ENCODE peak calls at places on chromosome 16, in ten cellular contexts. G is HepG2, X is tibial nerve, Z is suprapubic skin, Y is sigmoid colon, N is stomach, W is ovary, V is transverse colon, B is K562, K is SK-N-SH. A is an unnamed sample.

GRCh38 chr16:63287411-63287810 is 1251.2 kb upstream of the CDH8 start:
- DNase-seq in N (no peak), Z (no peak), B (no peak), X (no peak), W (no peak), G (no peak), Y (no peak), V (no peak), K (no peak), A (no peak)

GRCh38 chr16:85370881-85371651 is 242.1 kb upstream of the GSE1 start:
- DNase-seq in V (peak; percentile 83), K (peak; percentile 84), Y (peak; percentile 89), B (peak; percentile 60), X (peak; percentile 31), Z (no peak), N (peak; percentile 88), G (no peak), W (no peak), A (peak; percentile 87)

GRCh38 chr16:14238756-14239155 is 167.6 kb downstream of the MRTFB start:
- DNase-seq in B (no peak), W (no peak), K (no peak), V (no peak), N (no peak), X (no peak), Y (no peak), G (no peak), Z (no peak), A (no peak)

GRCh38 chr16:51153275-51153991 is 2.4 kb upstream of the SALL1 start:
- DNase-seq in G (no peak), W (no peak), K (peak; percentile 35), X (no peak), Z (no peak), Y (no peak), N (no peak), V (no peak), B (no peak), A (peak; percentile 45)

GRCh38 chr16:89410794-89411309 is 79.5 kb downstream of the ANKRD11 start:
- DNase-seq in W (peak; percentile 45), K (peak; percentile 86), X (peak; percentile 43), V (peak; percentile 40), B (no peak), N (peak; percentile 89), Z (no peak), Y (peak; percentile 78), G (peak; percentile 34), A (peak; percentile 89)

GRCh38 chr16:85639529-85640253 is 26.6 kb downstream of the GSE1 start:
- DNase-seq in K (peak; percentile 92), N (peak; percentile 78), V (no peak), X (no peak), Y (peak; percentile 91), Z (peak; percentile 73), W (no peak), B (no peak), G (no peak), A (peak; percentile 83)

GRCh38 chr16:84806256-84806889 is 13.4 kb upstream of the CRISPLD2 start:
- DNase-seq in N (peak; percentile 42), V (no peak), X (no peak), K (peak; percentile 86), B (peak; percentile 75), Y (peak; percentile 81), W (no peak), G (no peak), Z (no peak), A (peak; percentile 73)

GRCh38 chr16:79647586-79647985 is 47.0 kb upstream of the MAF start:
- DNase-seq in Y (no peak), B (no peak), G (no peak), K (no peak), W (no peak), Z (no peak), X (no peak), V (no peak), N (no peak), A (no peak)

DNA sequence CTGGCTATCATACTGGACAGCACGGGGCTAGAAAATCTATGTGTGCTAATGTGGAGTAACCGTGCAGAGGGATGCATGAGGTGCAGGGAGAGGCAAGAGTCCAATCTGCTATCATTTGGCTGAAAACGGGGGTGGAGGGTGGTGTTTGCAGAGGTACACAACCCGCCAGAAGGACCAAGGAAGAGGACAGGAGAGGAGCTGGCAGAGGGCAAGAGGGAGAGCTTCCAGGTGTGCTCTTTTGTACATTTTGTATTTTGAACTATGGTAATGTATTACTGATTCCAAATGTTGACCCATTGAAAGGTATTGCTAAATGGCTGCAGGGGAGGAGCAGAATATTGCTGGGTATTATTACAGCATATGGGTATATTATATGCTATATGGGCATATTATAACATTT is 15.2 kb upstream of the NUBP1 start:
- DNase-seq in K (no peak), Y (no peak), N (no peak), Z (no peak), V (no peak), X (no peak), G (no peak), B (no peak), W (no peak), A (no peak)
- H3K27me3 ChIP-seq in K (no peaks in the 10 kb centered on the region), Y (no peaks in the 10 kb centered on the region), N (no peaks in the 10 kb centered on the region), Z (no peaks in the 10 kb centered on the region), V (no peaks in the 10 kb centered on the region), X (no peaks in the 10 kb centered on the region), G (no peaks in the 10 kb centered on the region), B (peaks cover 13% of the 10 kb centered on the region), W (no peaks in the 10 kb centered on the region), A (no peaks in the 10 kb centered on the region)

GRCh38 chr16:66851166-66851964 is 7.2 kb downstream of the CA7 start:
- DNase-seq in N (no peak), V (no peak), Z (peak; percentile 51), X (no peak), G (no peak), K (peak; percentile 6), B (no peak), Y (no peak), W (no peak), A (no peak)

GRCh38 chr16:66856184-66856730 is 12.0 kb downstream of the CA7 start:
- DNase-seq in V (no peak), Z (no peak), B (no peak), K (no peak), N (no peak), Y (no peak), X (no peak), G (no peak), W (no peak), A (no peak)

GRCh38 chr16:66856801-66857200 is 12.6 kb downstream of the CA7 start:
- DNase-seq in Y (no peak), B (no peak), N (no peak), G (no peak), W (no peak), X (no peak), Z (no peak), K (peak; percentile 6), V (no peak), A (no peak)

GRCh38 chr16:66850115-66850815 is 6.1 kb downstream of the CA7 start:
- DNase-seq in W (no peak), Z (peak; percentile 42), G (no peak), K (no peak), B (no peak), X (no peak), N (no peak), V (no peak), Y (no peak), A (no peak)

DNA sequence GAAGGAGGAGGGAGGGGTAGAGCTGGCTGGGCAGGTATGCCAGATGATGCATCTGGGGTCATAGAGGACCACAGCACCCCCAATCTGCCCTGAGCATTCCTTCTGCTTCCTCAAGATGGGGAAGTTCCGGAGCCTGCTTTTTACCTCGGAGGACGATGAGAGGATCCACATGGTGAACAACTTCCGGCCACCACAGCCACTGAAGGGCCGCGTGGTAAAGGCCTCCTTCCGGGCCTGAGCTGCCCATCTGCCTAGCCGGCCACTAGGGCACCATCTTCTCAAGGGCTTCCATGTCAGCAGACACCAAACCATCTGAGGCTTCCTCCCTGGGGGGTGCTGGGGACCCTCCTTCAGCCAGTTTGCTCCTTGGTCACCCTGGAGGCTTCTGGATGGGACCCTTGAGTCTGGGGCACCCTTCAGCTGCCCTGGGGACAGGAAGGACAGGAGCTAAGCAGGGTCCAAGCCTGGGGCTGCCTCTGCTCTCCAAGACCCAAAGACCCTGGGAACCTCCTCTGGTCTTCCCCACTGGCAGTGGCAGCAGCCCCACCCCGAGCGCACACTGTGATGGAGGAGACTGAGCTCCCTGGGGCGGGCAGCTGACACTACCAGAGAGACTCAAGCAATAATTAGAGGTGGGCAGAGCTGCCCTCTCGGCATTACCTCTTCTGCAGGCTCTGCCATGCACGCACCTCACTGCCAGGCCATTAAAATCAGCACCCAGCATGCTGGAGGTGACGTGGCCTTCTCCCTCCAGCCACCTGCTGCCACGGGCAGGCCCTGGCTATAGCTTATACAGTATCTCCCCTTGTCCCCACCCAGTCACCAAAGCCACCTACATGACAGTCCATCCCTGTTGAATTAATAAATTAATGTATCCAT is 9.3 kb downstream of the CA7 start:
- DNase-seq in N (no peak), V (no peak), W (no peak), Y (no peak), G (no peak), B (no peak), Z (no peak), K (peak; percentile 11), X (no peak), A (no peak)
- TF ChIP-seq EP300 in N (no peak), V (no peak), W (no peak), Y (no peak), G (no peak), B (no peak), Z (no peak), K (no peak), X (no peak), A (no peak)

GRCh38 chr16:7303014-7303676 is 29.5 kb upstream of the RBFOX1 start:
- DNase-seq in G (no peak), X (no peak), K (peak; percentile 67), V (no peak), Z (no peak), W (no peak), Y (no peak), B (no peak), N (no peak), A (peak; percentile 75)

GRCh38 chr16:7304932-7305331 is 27.7 kb upstream of the RBFOX1 start:
- DNase-seq in Z (no peak), X (no peak), B (no peak), K (no peak), V (no peak), G (no peak), Y (no peak), N (no peak), W (no peak), A (no peak)

GRCh38 chr16:7303677-7304200 is 28.9 kb upstream of the RBFOX1 start:
- DNase-seq in Y (no peak), K (peak; percentile 34), Z (no peak), W (no peak), V (no peak), G (no peak), N (no peak), X (no peak), B (no peak), A (no peak)

GRCh38 chr16:7304257-7304656 is 28.4 kb upstream of the RBFOX1 start:
- DNase-seq in Z (no peak), G (no peak), B (no peak), K (peak; percentile 21), X (no peak), W (no peak), V (no peak), N (no peak), Y (no peak), A (no peak)
- H3K27me3 ChIP-seq in Z (peaks cover 50% of the 10 kb centered on the region), G (peaks cover 39% of the 10 kb centered on the region), B (peaks cover 5% of the 10 kb centered on the region), K (no peaks in the 10 kb centered on the region), X (peaks cover 41% of the 10 kb centered on the region), W (no peaks in the 10 kb centered on the region), V (peaks cover 26% of the 10 kb centered on the region), N (no peaks in the 10 kb centered on the region), Y (peaks cover 3% of the 10 kb centered on the region), A (peaks cover 5% of the 10 kb centered on the region)

DNA sequence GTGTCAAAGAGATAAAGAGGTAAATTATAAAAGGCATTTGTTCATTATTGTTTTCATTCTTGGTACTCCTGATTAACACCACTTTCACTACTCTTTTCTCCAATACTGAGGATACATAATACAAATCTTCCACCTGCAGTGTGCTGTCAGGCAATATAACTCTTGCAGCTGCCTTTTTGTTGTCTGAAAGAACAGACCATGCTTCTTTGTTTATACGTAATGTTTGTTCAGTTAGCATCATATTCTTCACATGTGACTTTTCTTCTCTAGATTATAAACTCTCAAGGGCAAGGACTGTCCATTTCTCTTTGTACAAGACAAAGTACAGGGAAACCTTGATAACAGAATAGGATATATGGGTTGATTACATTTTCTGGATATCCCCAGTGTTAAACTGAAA is 14.2 kb upstream of the ABCC11 start:
- DNase-seq in V (no peak), G (no peak), K (no peak), Y (no peak), Z (no peak), B (no peak), W (no peak), N (no peak), X (no peak), A (no peak)
- TF ChIP-seq EP300 in V (no peak), G (no peak), K (no peak), Y (no peak), Z (no peak), B (no peak), W (no peak), N (no peak), X (no peak), A (no peak)

A was measured in upper lobe of left lung.